ENCODE peak calls at places on chromosomes 11 and 22, in ten cellular contexts. I, E, J, O, Z, M, F, V, D and W are unnamed samples.

GRCh38 chr22:29330753-29331152 is 15.3 kb upstream of the RASL10A start:
- DNase-seq in I (no peak), E (no peak), J (no peak), O (no peak), Z (no peak), M (no peak), F (peak; percentile 50), V (no peak), D (peak; percentile 69), W (no peak)

GRCh38 chr11:127000291-127000968 is at the start of gene KIRREL3:
- DNase-seq in I (no peak), E (no peak), J (peak; percentile 73), O (no peak), Z (no peak), M (no peak), F (peak; percentile 32), V (no peak), D (peak; percentile 28), W (no peak)

GRCh38 chr11:132131051-132131450 is 760.6 kb downstream of the NTM start:
- DNase-seq in I (no peak), E (no peak), J (peak; percentile 62), O (no peak), Z (no peak), M (no peak), F (no peak), V (no peak), D (no peak), W (no peak)

GRCh38 chr22:33922268-33922667 is 2.0 kb upstream of the LARGE1 start:
- DNase-seq in I (peak; percentile 1), E (no peak), J (peak; percentile 30), O (no peak), Z (no peak), M (peak; percentile 16), F (peak; percentile 43), V (no peak), D (peak; percentile 9), W (peak; percentile 33)

GRCh38 chr11:15976433-15977045 is 379.8 kb downstream of the SOX6 start:
- DNase-seq in I (no peak), E (no peak), J (no peak), O (no peak), Z (no peak), M (no peak), F (no peak), V (no peak), D (peak; percentile 71), W (no peak)

GRCh38 chr22:22203048-22203971 is 41.3 kb upstream of the VPREB1 start:
- DNase-seq in I (no peak), E (no peak), J (no peak), O (no peak), Z (no peak), M (no peak), F (no peak), V (no peak), D (no peak), W (no peak)

GRCh38 chr11:2289350-2289749 is 12.4 kb downstream of the C11orf21 start:
- DNase-seq in I (no peak), E (no peak), J (no peak), O (no peak), Z (no peak), M (no peak), F (no peak), V (no peak), D (no peak), W (no peak)

GRCh38 chr11:20048707-20049106 is 111.6 kb downstream of the DBX1 start:
- DNase-seq in I (no peak), E (no peak), J (no peak), O (no peak), Z (no peak), M (no peak), F (no peak), V (no peak), D (no peak), W (no peak)

GRCh38 chr22:32650553-32651345 is 150.8 kb upstream of the TIMP3 start:
- DNase-seq in I (no peak), E (no peak), J (no peak), O (no peak), Z (no peak), M (no peak), F (no peak), V (no peak), D (peak; percentile 43), W (no peak)

GRCh38 chr11:119585038-119585666 is 143.8 kb downstream of the NECTIN1 start:
- DNase-seq in I (peak; percentile 52), E (no peak), J (peak; percentile 8), O (no peak), Z (no peak), M (peak; percentile 39), F (peak; percentile 10), V (no peak), D (no peak), W (peak; percentile 47)

GRCh38 chr22:21020802-21021429 is 6.0 kb downstream of the P2RX6 start:
- DNase-seq in I (no peak), E (no peak), J (no peak), O (no peak), Z (no peak), M (no peak), F (no peak), V (no peak), D (no peak), W (no peak)

GRCh38 chr11:78647266-78647915 is 72.7 kb upstream of the NARS2 start:
- DNase-seq in I (no peak), E (no peak), J (no peak), O (peak; percentile 22), Z (no peak), M (no peak), F (no peak), V (no peak), D (no peak), W (no peak)

GRCh38 chr22:19085233-19086043 is 36.8 kb downstream of the DGCR2 start:
- DNase-seq in I (peak; percentile 24), E (no peak), J (no peak), O (no peak), Z (no peak), M (no peak), F (peak; percentile 9), V (peak; percentile 13), D (no peak), W (no peak)
- TF ChIP-seq CTCF in I (peak; percentile 35), E (peak; percentile 77), J (peak; percentile 40), O (no peak), Z (peak; percentile 49), M (no peak), F (no peak), V (peak; percentile 13), D (peak; percentile 43), W (no peak)

GRCh38 chr11:77073328-77074001 is 6.7 kb downstream of the CAPN5 start:
- DNase-seq in I (peak; percentile 37), E (peak; percentile 93), J (no peak), O (peak; percentile 68), Z (peak; percentile 79), M (peak; percentile 83), F (no peak), V (peak; percentile 74), D (peak; percentile 87), W (peak; percentile 56)
- TF ChIP-seq CTCF in I (peak; percentile 5), E (peak; percentile 81), J (peak; percentile 25), O (no peak), Z (peak; percentile 69), M (no peak), F (no peak), V (peak; percentile 43), D (peak; percentile 43), W (no peak)

GRCh38 chr11:63537293-63538101 is 889 bp downstream of the PLAAT4 start:
- DNase-seq in I (no peak), E (no peak), J (peak; percentile 94), O (peak; percentile 74), Z (no peak), M (no peak), F (no peak), V (peak; percentile 73), D (peak; percentile 96), W (no peak)

GRCh38 chr11:63534076-63534475 is 2.5 kb upstream of the PLAAT4 start:
- DNase-seq in I (no peak), E (no peak), J (no peak), O (no peak), Z (no peak), M (no peak), F (no peak), V (no peak), D (no peak), W (no peak)

GRCh38 chr11:63535734-63536133 is 874 bp upstream of the PLAAT4 start:
- DNase-seq in I (no peak), E (no peak), J (no peak), O (no peak), Z (no peak), M (no peak), F (no peak), V (no peak), D (no peak), W (no peak)

GRCh38 chr11:63534895-63535461 is 1.6 kb upstream of the PLAAT4 start:
- DNase-seq in I (no peak), E (no peak), J (no peak), O (no peak), Z (no peak), M (no peak), F (no peak), V (no peak), D (no peak), W (no peak)

GRCh38 chr11:63536669-63537292 is at the start of gene PLAAT4:
- DNase-seq in I (no peak), E (no peak), J (peak; percentile 44), O (peak; percentile 38), Z (no peak), M (no peak), F (no peak), V (no peak), D (peak; percentile 59), W (no peak)
- TF ChIP-seq CTCF in I (no peak), E (peak; percentile 22), J (peak; percentile 18), O (no peak), Z (no peak), M (no peak), F (no peak), V (no peak), D (no peak), W (no peak)

DNA sequence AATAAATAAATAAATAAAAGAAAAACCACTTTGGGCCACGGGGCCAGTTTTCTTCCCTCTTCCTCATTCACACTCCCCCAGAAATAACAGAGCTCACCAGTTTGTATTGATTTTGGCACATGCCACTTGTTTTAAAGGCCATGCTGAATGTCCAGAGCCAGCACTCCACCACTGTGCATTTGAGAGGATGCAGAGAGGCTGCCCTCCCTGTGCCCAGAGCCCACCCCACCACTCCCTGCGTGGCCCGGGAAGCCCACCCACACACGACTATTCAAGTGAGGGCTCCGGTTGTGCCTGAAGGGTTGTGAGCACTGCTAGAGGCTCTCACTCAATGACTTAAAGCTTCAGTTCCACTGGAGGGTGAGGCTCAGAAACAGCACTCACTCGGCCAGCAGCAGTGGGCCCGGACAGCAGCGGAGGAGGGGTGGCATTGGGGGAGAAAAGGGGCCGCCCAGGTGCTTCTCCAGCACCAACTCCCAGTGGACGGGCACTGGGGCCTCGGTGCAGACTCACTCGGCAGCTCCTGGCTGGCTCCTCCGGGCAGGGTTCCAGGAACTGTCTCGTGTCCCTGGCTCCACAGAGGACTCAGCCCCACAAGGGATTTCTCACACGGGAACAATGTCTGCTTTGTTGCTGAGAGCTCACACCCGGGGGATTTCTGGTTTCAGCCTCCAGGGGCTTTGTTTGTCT is 112.7 kb downstream of the SHANK2 start:
- DNase-seq in I (no peak), E (no peak), J (peak; percentile 53), O (peak; percentile 51), Z (no peak), M (peak; percentile 57), F (no peak), V (peak; percentile 76), D (no peak), W (no peak)
- TF ChIP-seq CTCF in I (no peak), E (no peak), J (no peak), O (no peak), Z (no peak), M (no peak), F (no peak), V (no peak), D (no peak), W (no peak)

GRCh38 chr22:38959574-38959973 is 2.2 kb downstream of the APOBEC3A start:
- DNase-seq in I (no peak), E (peak; percentile 39), J (no peak), O (no peak), Z (no peak), M (no peak), F (no peak), V (no peak), D (no peak), W (no peak)
- TF ChIP-seq CTCF in I (no peak), E (no peak), J (no peak), O (no peak), Z (no peak), M (no peak), F (no peak), V (no peak), D (no peak), W (no peak)